ENCODE peak calls at places on chromosomes 2 and 18, in four cellular contexts. D, P, Y and K are unnamed samples.

GRCh38 chr2:57981369-57981768 is 65.2 kb upstream of the VRK2 start:
- DNase-seq in D (no peak), P (no peak), Y (peak; percentile 61), K (no peak)

GRCh38 chr2:52884971-52885370 is 882.6 kb upstream of the CHAC2 start:
- DNase-seq in D (no peak), P (no peak), Y (no peak), K (no peak)

GRCh38 chr2:240579771-240580614 is 6.5 kb upstream of the CAPN10 start:
- DNase-seq in D (peak; percentile 57), P (no peak), Y (peak; percentile 89), K (no peak)

GRCh38 chr2:234261736-234262135 is 211.2 kb downstream of the SPP2 start:
- DNase-seq in D (no peak), P (no peak), Y (no peak), K (no peak)

GRCh38 chr2:120863661-120864320 is 128.1 kb downstream of the GLI2 start:
- DNase-seq in D (no peak), P (no peak), Y (peak; percentile 67), K (no peak)

GRCh38 chr2:30771200-30771599 is 36.0 kb downstream of the CAPN13 start:
- DNase-seq in D (no peak), P (no peak), Y (no peak), K (no peak)

GRCh38 chr2:193584522-193584938 is 1389.8 kb upstream of the TMEFF2 start:
- DNase-seq in D (no peak), P (no peak), Y (peak; percentile 1), K (no peak)

GRCh38 chr2:71613953-71614925 is 160.9 kb downstream of the DYSF start:
- DNase-seq in D (peak; percentile 4), P (no peak), Y (no peak), K (peak; percentile 19)

GRCh38 chr2:162091325-162092007 is 17.5 kb upstream of the DPP4 start:
- DNase-seq in D (no peak), P (no peak), Y (peak; percentile 42), K (no peak)

GRCh38 chr2:186648130-186648529 is 45.7 kb upstream of the FAM171B start:
- DNase-seq in D (no peak), P (no peak), Y (peak; percentile 54), K (no peak)

GRCh38 chr18:58249677-58250076 is 205.7 kb downstream of the NEDD4L start:
- DNase-seq in D (no peak), P (no peak), Y (peak; percentile 17), K (no peak)

GRCh38 chr18:58251416-58251815 is 207.4 kb downstream of the NEDD4L start:
- DNase-seq in D (no peak), P (no peak), Y (peak; percentile 31), K (no peak)

GRCh38 chr18:58243401-58243800 is 199.4 kb downstream of the NEDD4L start:
- DNase-seq in D (no peak), P (no peak), Y (no peak), K (no peak)

GRCh38 chr18:58242978-58243377 is 199.0 kb downstream of the NEDD4L start:
- DNase-seq in D (no peak), P (no peak), Y (no peak), K (no peak)

DNA sequence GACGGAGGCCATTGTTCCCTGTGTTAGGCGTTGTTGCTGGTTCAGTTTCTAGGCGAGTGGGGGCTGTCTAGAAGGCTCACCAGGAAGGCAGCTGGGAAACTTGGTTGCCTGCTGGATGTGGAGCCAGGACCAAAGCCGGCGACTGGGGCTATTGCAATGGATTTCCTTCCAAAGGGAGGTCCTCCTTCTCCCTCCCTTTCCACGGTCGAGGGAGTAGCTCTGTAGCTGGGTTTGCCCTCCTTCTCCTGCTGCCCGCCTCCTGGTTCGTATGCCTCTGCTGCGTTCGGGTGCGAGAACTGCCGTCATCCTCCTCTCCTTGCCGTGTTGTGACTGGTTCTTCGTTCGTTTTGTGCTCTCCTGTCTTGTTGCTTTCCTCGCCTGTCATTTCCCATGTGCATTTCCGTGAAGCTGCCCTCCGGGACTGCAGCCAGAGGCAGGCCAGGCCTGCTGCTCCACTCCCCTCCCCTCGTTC is 203.4 kb downstream of the NEDD4L start:
- DNase-seq in D (no peak), P (no peak), Y (peak; percentile 11), K (no peak)
- TF ChIP-seq POLR2A in D (no peak), P (no peak), Y (no peak), K (no peak)

GRCh38 chr2:189613650-189614420 is 33.2 kb upstream of the SLC40A1 start:
- DNase-seq in D (no peak), P (no peak), Y (peak; percentile 75), K (no peak)
- TF ChIP-seq POLR2A in D (no peak), P (no peak), Y (no peak), K (no peak)

DNA sequence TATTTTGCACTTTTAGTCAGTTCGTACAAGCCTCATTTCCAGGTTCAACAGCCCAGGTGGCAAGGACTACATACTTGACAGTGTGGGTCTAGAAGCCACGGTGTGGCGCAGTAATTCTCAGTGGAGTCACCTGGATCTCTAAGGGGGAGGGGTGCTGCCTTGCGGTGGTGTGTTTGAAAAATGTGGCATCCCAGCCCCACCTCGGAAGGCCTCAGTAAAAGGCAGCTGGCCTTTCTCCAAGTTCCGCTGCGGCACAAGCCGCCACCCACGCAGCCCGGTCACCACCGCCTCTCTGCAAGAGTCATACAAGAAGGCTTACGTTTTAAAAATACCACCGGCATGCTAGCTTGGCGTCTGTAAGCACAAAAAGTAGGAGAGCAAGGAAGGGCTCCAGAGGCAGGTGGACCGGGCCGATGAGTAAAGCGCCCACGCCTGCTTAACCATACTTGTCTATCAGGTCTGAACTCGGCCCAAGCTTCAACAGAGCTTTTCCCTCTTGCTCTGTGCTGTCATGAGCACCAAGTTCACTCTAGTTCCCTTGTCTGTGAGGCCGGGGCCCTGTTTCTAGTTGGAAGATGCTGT is 49.5 kb downstream of the SPRED2 start:
- DNase-seq in D (peak; percentile 92), P (peak; percentile 26), Y (peak; percentile 98), K (peak; percentile 46)
- TF ChIP-seq POLR2A in D (no peak), P (no peak), Y (no peak), K (no peak)

GRCh38 chr2:9140570-9141378 is 65.8 kb upstream of the ASAP2 start:
- DNase-seq in D (no peak), P (no peak), Y (peak; percentile 68), K (no peak)
- TF ChIP-seq POLR2A in D (no peak), P (no peak), Y (no peak), K (no peak)

GRCh38 chr2:42893047-42893758 is 100.8 kb upstream of the HAAO start:
- DNase-seq in D (peak; percentile 11), P (no peak), Y (no peak), K (no peak)
- TF ChIP-seq POLR2A in D (no peak), P (no peak), Y (no peak), K (no peak)

DNA sequence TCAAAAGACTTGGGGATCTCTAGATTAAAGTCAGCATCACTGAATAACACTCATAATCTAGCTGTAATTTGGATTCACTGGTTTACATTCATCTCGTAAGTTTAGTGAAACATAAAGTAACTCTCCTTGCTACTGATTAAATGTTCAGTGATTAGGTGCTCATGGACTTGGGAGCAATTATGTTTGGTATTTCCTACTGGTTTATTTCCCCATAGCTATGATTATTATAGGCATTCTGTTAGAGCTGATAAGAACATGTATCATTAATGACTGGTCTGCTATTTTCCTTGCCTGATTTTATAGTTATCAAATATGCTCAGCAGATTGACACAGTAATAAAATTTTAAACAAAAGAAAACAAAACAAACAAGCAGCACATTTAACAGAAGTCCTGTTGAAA is 334.7 kb upstream of the SLC8A1 start:
- DNase-seq in D (no peak), P (no peak), Y (no peak), K (no peak)
- TF ChIP-seq POLR2A in D (no peak), P (no peak), Y (no peak), K (no peak)

GRCh38 chr18:48161201-48161910 is 230.9 kb upstream of the SMAD2 start:
- DNase-seq in D (peak; percentile 67), P (no peak), Y (peak; percentile 5), K (peak; percentile 69)

GRCh38 chr18:48160622-48161021 is 230.2 kb upstream of the SMAD2 start:
- DNase-seq in D (no peak), P (no peak), Y (no peak), K (no peak)

GRCh38 chr18:48164096-48164475 is 233.6 kb upstream of the SMAD2 start:
- DNase-seq in D (no peak), P (no peak), Y (no peak), K (no peak)

GRCh38 chr18:48163184-48164095 is 233.0 kb upstream of the SMAD2 start:
- DNase-seq in D (no peak), P (no peak), Y (no peak), K (no peak)

DNA sequence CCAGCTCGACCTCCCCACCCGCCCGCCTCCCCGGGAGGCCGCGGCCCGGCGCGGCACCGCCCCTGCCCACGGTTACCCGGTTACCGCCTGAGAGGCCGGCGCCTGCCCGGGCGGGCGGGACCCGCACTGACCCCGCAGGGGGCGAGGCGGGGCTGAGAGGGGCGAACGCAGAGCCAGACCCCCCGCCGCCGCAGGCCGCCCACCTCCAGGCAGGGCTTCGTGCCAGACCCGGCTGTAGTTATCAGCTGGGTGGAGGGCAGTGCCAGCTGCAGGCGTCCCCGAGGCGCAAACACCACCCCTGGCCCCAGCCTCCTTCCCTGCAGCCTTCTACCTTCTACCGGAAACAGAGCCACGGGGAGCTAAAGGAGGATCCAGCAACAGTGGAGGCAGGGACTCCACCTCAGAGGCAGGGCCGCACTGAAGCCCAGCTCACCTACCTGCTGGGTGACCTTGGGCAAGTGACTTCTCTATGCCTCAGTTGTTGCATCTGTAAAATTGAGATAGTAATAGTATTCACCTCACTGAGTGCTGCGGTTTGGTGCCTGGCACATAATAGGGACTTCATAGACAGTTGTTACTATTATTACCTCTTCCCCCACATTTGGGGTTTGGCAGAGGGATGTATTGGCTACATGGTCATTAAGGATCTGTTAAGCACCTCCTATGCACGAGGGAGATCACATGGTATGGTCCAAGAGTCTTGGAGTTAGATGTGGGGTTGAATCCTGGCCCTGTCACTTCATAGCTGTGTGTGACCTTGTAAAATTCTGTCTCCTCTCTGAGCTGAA is 231.6 kb upstream of the SMAD2 start:
- DNase-seq in D (no peak), P (no peak), Y (no peak), K (no peak)
- TF ChIP-seq POLR2A in D (no peak), P (no peak), Y (no peak), K (no peak)

GRCh38 chr2:74002515-74003391 is 18.0 kb downstream of the TET3 start:
- DNase-seq in D (peak; percentile 51), P (no peak), Y (peak; percentile 83), K (peak; percentile 94)
- TF ChIP-seq POLR2A in D (no peak), P (peak; percentile 70), Y (peak; percentile 86), K (no peak)

DNA sequence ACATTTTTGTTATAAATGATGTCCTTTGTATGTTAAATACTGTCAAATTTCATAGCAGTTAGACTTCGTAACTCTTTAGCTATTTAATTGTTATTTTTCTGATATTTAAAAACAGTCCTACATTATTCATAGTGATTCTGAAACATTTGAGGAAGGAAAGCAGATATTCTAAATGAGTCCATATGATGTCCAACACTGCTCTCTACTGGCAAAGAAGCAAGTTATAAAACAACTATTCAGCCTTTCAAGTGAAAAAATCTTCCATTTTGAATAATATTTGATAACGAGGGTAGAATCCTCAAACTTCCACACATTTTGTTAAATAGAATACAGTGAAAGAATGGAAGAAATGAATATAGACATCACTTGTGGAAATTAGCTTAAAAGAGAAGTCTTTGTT is 220.8 kb downstream of the GULP1 start:
- DNase-seq in D (no peak), P (no peak), Y (peak; percentile 77), K (no peak)
- TF ChIP-seq POLR2A in D (no peak), P (no peak), Y (peak; percentile 24), K (no peak)

GRCh38 chr2:3379647-3380534 is at the start of gene TRAPPC12:
- DNase-seq in D (peak; percentile 85), P (peak; percentile 50), Y (peak; percentile 80), K (peak; percentile 75)
- TF ChIP-seq POLR2A in D (peak; percentile 47), P (peak; percentile 85), Y (peak; percentile 91), K (peak; percentile 95)